ENCODE peak calls at places on chromosomes 5 and 9, in nine cellular contexts. One of them, this sample, is unnamed.

GRCh38 chr9:88270398-88270797 is 117.8 kb upstream of the SPIN1 start:
- DNase-seq in HCT116: peak; percentile 12
- DNase-seq in K562: no peak
- DNase-seq in sigmoid colon: no peak
- DNase-seq in vagina: no peak
- DNase-seq in body of pancreas: no peak
- DNase-seq in uterus: no peak
- DNase-seq in A549: peak; percentile 36
- DNase-seq in tibial nerve: no peak
- DNase-seq in this sample: no peak

GRCh38 chr9:9904021-9904420 is 708.8 kb downstream of the PTPRD start:
- DNase-seq in HCT116: no peak
- DNase-seq in K562: no peak
- DNase-seq in sigmoid colon: no peak
- DNase-seq in vagina: no peak
- DNase-seq in body of pancreas: no peak
- DNase-seq in uterus: no peak
- DNase-seq in A549: no peak
- DNase-seq in tibial nerve: no peak
- DNase-seq in this sample: no peak

GRCh38 chr9:113153599-113153998 is 2.8 kb downstream of the SLC31A2 start:
- DNase-seq in HCT116: no peak
- DNase-seq in K562: no peak
- DNase-seq in sigmoid colon: no peak
- DNase-seq in vagina: no peak
- DNase-seq in body of pancreas: no peak
- DNase-seq in uterus: no peak
- DNase-seq in A549: no peak
- DNase-seq in tibial nerve: no peak
- DNase-seq in this sample: no peak

GRCh38 chr9:105007143-105007542 is 79.2 kb upstream of the ABCA1 start:
- DNase-seq in HCT116: no peak
- DNase-seq in K562: no peak
- DNase-seq in sigmoid colon: peak; percentile 76
- DNase-seq in vagina: no peak
- DNase-seq in body of pancreas: no peak
- DNase-seq in uterus: peak; percentile 47
- DNase-seq in A549: peak; percentile 68
- DNase-seq in tibial nerve: no peak
- DNase-seq in this sample: peak; percentile 90

GRCh38 chr5:124132843-124133242 is 613.6 kb downstream of the ZNF608 start:
- DNase-seq in HCT116: no peak
- DNase-seq in K562: no peak
- DNase-seq in sigmoid colon: no peak
- DNase-seq in vagina: no peak
- DNase-seq in body of pancreas: peak; percentile 68
- DNase-seq in uterus: no peak
- DNase-seq in A549: no peak
- DNase-seq in tibial nerve: no peak
- DNase-seq in this sample: no peak

GRCh38 chr9:70760228-70760627 is 345.8 kb upstream of the KLF9 start:
- DNase-seq in HCT116: no peak
- DNase-seq in K562: no peak
- DNase-seq in sigmoid colon: no peak
- DNase-seq in vagina: no peak
- DNase-seq in body of pancreas: no peak
- DNase-seq in uterus: no peak
- DNase-seq in A549: no peak
- DNase-seq in tibial nerve: no peak
- DNase-seq in this sample: no peak

GRCh38 chr5:52693279-52693678 is 94.4 kb upstream of the ITGA1 start:
- DNase-seq in HCT116: no peak
- DNase-seq in K562: no peak
- DNase-seq in sigmoid colon: peak; percentile 66
- DNase-seq in vagina: no peak
- DNase-seq in body of pancreas: no peak
- DNase-seq in uterus: peak; percentile 34
- DNase-seq in A549: peak; percentile 42
- DNase-seq in tibial nerve: no peak
- DNase-seq in this sample: no peak

GRCh38 chr9:86766912-86767311 is 180.4 kb downstream of the GAS1 start:
- DNase-seq in HCT116: peak; percentile 75
- DNase-seq in K562: no peak
- DNase-seq in sigmoid colon: no peak
- DNase-seq in vagina: no peak
- DNase-seq in body of pancreas: peak; percentile 68
- DNase-seq in uterus: peak; percentile 41
- DNase-seq in A549: no peak
- DNase-seq in tibial nerve: no peak
- DNase-seq in this sample: peak; percentile 86

GRCh38 chr9:135248721-135249120 is 161.3 kb downstream of the OLFM1 start:
- DNase-seq in HCT116: no peak
- DNase-seq in K562: no peak
- DNase-seq in sigmoid colon: peak; percentile 39
- DNase-seq in vagina: no peak
- DNase-seq in body of pancreas: no peak
- DNase-seq in uterus: no peak
- DNase-seq in A549: no peak
- DNase-seq in tibial nerve: no peak
- DNase-seq in this sample: no peak

GRCh38 chr5:163661358-163661757 is 155.9 kb downstream of the MAT2B start:
- DNase-seq in HCT116: no peak
- DNase-seq in K562: no peak
- DNase-seq in sigmoid colon: no peak
- DNase-seq in vagina: no peak
- DNase-seq in body of pancreas: no peak
- DNase-seq in uterus: no peak
- DNase-seq in A549: no peak
- DNase-seq in tibial nerve: no peak
- DNase-seq in this sample: no peak

GRCh38 chr5:108822211-108822947 is 74.7 kb downstream of the FER start:
- DNase-seq in HCT116: no peak
- DNase-seq in K562: no peak
- DNase-seq in sigmoid colon: no peak
- DNase-seq in vagina: no peak
- DNase-seq in body of pancreas: no peak
- DNase-seq in uterus: no peak
- DNase-seq in A549: no peak
- DNase-seq in tibial nerve: no peak
- DNase-seq in this sample: no peak

DNA sequence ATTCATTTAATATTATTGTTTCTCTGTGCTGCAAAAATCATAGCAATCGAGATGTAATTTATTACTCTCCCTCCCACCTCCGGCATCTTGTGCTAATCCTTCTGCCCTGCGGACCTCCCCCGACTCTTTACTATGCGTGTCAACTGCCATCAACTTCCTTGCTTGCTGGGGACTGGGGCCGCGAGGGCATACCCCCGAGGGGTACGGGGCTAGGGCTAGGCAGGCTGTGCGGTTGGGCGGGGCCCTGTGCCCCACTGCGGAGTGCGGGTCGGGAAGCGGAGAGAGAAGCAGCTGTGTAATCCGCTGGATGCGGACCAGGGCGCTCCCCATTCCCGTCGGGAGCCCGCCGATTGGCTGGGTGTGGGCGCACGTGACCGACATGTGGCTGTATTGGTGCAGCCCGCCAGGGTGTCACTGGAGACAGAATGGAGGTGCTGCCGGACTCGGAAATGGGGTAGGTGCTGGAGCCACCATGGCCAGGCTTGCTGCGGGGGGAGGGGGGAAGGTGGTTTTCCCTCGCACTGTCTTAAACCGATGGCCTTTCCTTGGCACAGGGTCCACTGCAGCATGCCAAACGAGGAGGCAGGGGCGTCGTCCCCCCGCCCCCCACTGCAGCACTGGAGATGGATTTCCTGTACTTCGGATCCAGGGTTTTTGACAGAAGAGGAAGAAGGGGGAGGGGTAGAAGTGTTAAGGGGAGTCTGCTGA is at the start of gene APC:
- DNase-seq in HCT116: peak; percentile 61
- DNase-seq in K562: peak; percentile 91
- DNase-seq in sigmoid colon: peak; percentile 97
- DNase-seq in vagina: no peak
- DNase-seq in body of pancreas: peak; percentile 84
- DNase-seq in uterus: peak; percentile 90
- DNase-seq in A549: peak; percentile 69
- DNase-seq in tibial nerve: peak; percentile 91
- DNase-seq in this sample: peak; percentile 95
- TF ChIP-seq POLR2A in HCT116: no peak
- TF ChIP-seq POLR2A in K562: peak; percentile 80
- TF ChIP-seq POLR2A in sigmoid colon: peak; percentile 21
- TF ChIP-seq POLR2A in vagina: no peak
- TF ChIP-seq POLR2A in body of pancreas: no peak
- TF ChIP-seq POLR2A in uterus: no peak
- TF ChIP-seq POLR2A in A549: no peak
- TF ChIP-seq POLR2A in tibial nerve: peak; percentile 10
- TF ChIP-seq POLR2A in this sample: no peak

GRCh38 chr5:154646841-154647759 is 108.1 kb upstream of the LARP1 start:
- DNase-seq in HCT116: no peak
- DNase-seq in K562: peak; percentile 84
- DNase-seq in sigmoid colon: peak; percentile 72
- DNase-seq in vagina: no peak
- DNase-seq in body of pancreas: peak; percentile 90
- DNase-seq in uterus: peak; percentile 17
- DNase-seq in A549: no peak
- DNase-seq in tibial nerve: no peak
- DNase-seq in this sample: no peak
- H3K4me3 ChIP-seq in HCT116: no peak overlapping the region
- H3K4me3 ChIP-seq in K562: peak overlapping the region; percentile 20
- H3K4me3 ChIP-seq in sigmoid colon: peak overlapping the region; percentile 38
- H3K4me3 ChIP-seq in vagina: peak overlapping the region; percentile 29
- H3K4me3 ChIP-seq in body of pancreas: no peak overlapping the region
- H3K4me3 ChIP-seq in uterus: peak overlapping the region; percentile 19
- H3K4me3 ChIP-seq in A549: no peak overlapping the region
- H3K4me3 ChIP-seq in tibial nerve: peak overlapping the region; percentile 10
- H3K4me3 ChIP-seq in this sample: no peak overlapping the region

DNA sequence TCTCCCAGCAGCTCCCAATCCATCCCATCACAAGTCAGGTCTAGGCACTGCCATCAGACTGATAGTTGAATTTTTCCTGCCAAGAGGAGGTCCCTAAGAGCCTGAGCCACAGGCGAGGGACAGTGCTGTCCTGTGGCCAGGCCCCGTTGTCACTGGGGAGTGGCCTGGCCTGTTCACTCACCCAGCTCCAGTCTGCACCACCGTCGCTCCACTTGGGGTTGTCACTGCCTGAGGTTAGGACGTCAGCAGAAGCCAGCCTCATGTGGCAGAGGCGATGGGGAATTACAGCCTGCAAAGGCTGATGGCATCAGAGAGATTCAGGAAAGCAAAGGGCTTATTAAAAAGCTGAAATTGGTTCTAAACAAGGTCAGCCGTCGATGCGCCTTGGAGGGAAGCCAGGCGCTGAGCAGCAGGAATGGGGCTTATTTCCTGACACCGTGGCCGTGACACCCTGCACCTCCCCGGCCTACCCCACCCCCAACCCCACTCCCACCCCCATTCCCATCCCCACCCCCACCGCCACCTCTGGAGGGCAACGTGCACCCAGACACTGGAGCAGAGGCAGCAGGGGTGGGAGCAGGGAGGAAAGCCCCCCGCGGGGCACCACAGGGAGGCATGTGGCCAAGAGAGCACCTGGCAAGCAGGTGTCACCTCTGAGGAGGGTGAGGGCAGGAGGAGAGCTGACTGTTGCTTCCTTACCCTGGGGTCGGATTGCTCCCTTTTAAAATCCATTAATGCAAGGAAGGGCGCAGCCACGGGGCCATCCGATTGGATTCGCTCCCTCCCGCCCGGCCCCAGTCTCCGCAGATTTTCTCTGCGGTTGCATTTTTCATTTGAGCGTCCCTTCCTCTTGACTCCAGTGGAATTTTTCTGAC is 3.1 kb upstream of the DBH start:
- DNase-seq in HCT116: no peak
- DNase-seq in K562: no peak
- DNase-seq in sigmoid colon: no peak
- DNase-seq in vagina: no peak
- DNase-seq in body of pancreas: no peak
- DNase-seq in uterus: no peak
- DNase-seq in A549: no peak
- DNase-seq in tibial nerve: no peak
- DNase-seq in this sample: no peak
- TF ChIP-seq POLR2A in HCT116: no peak
- TF ChIP-seq POLR2A in K562: no peak
- TF ChIP-seq POLR2A in sigmoid colon: no peak
- TF ChIP-seq POLR2A in vagina: no peak
- TF ChIP-seq POLR2A in body of pancreas: no peak
- TF ChIP-seq POLR2A in uterus: no peak
- TF ChIP-seq POLR2A in A549: no peak
- TF ChIP-seq POLR2A in tibial nerve: no peak
- TF ChIP-seq POLR2A in this sample: no peak

DNA sequence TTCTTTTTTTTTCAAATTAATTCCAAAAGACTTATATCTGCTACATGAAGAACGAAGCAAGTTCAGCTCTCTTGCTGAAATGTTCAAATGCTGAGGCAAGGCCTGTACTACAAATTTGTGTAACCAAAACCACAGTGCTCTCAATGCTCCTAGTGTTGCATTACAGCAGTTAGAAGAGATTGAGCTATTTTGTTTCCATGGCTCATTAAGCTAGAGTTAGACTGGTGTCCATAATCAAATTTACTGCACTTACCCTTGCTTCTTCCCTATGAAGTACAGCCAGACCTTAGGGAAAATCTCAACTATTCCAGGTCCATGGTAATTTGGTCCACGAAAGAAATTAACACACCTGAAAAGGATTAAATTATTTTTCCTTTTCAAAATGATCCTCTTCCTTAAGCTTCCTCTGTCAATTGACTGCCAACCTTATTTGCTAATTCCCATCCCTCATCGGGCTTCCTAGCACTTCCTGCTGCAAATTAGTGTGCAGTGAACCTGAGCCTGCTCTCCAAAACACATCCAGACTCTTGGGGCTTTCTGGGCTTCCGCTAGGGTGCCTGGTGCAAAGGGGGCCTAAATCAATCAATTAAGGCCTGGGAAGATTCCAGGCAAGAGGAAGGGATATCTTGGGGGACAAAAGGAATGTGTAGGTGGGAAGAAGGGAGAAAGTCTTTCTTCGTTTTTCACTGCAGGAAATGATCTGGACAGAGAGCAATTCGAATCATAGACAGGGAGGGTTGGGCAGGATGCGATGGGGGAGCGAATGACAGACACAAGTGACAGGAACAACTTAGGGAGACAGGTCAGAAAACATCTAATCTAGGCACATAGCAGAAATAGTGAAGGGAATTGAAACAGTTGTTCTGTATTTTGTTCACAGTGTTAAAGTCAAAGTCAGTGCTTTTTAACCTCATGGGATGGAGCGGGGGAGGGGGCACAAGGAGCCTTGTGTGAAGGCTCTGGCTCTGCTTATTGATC is 542.4 kb downstream of the RAB3C start:
- DNase-seq in HCT116: no peak
- DNase-seq in K562: no peak
- DNase-seq in sigmoid colon: no peak
- DNase-seq in vagina: no peak
- DNase-seq in body of pancreas: no peak
- DNase-seq in uterus: no peak
- DNase-seq in A549: peak; percentile 69
- DNase-seq in tibial nerve: no peak
- DNase-seq in this sample: no peak
- H3K4me3 ChIP-seq in HCT116: no peak overlapping the region
- H3K4me3 ChIP-seq in K562: no peak overlapping the region
- H3K4me3 ChIP-seq in sigmoid colon: no peak overlapping the region
- H3K4me3 ChIP-seq in vagina: no peak overlapping the region
- H3K4me3 ChIP-seq in body of pancreas: no peak overlapping the region
- H3K4me3 ChIP-seq in uterus: no peak overlapping the region
- H3K4me3 ChIP-seq in A549: no peak overlapping the region
- H3K4me3 ChIP-seq in tibial nerve: no peak overlapping the region
- H3K4me3 ChIP-seq in this sample: no peak overlapping the region

This sample was measured in lower leg skin.